ENCODE peak calls at places on chromosomes 12 and 14, in five cellular contexts. W is nephron progenitor cell, A is BJ, V is foreskin fibroblast, D is uterus. U is an unnamed sample.

GRCh38 chr14:34614638-34615037 is 15.3 kb downstream of the SNX6 start:
- DNase-seq in W (no peak), A (no peak), V (no peak), D (no peak), U (no peak)

GRCh38 chr14:74649167-74649566 is 37.1 kb upstream of the LTBP2 start:
- DNase-seq in W (no peak), A (no peak), V (no peak), D (no peak), U (no peak)

GRCh38 chr12:96255077-96255476 is 60.9 kb downstream of the ELK3 start:
- DNase-seq in W (no peak), A (no peak), V (no peak), D (no peak), U (no peak)

GRCh38 chr12:1350055-1350933 is 244.1 kb downstream of the FBXL14 start:
- DNase-seq in W (no peak), A (peak; percentile 86), V (peak; percentile 80), D (no peak), U (no peak)

GRCh38 chr14:55731881-55732498 is 152.0 kb downstream of the KTN1 start:
- DNase-seq in W (peak; percentile 44), A (no peak), V (no peak), D (no peak), U (peak; percentile 62)

GRCh38 chr12:52636592-52637258 is 15.3 kb downstream of the KRT2 start:
- DNase-seq in W (no peak), A (no peak), V (no peak), D (no peak), U (no peak)

GRCh38 chr12:83161451-83161850 is 474.7 kb downstream of the TMTC2 start:
- DNase-seq in W (no peak), A (peak; percentile 1), V (peak; percentile 24), D (no peak), U (no peak)

GRCh38 chr12:93025145-93026103 is 96.3 kb upstream of the EEA1 start:
- DNase-seq in W (no peak), A (peak; percentile 17), V (peak; percentile 52), D (no peak), U (no peak)

GRCh38 chr12:42298887-42299286 is 27.0 kb downstream of the ZCRB1 start:
- DNase-seq in W (no peak), A (no peak), V (no peak), D (no peak), U (no peak)

GRCh38 chr14:21036746-21037145 is 2.1 kb upstream of the RNASE13 start:
- DNase-seq in W (no peak), A (no peak), V (no peak), D (no peak), U (no peak)

GRCh38 chr12:119024226-119024810 is 43.0 kb downstream of the SRRM4 start:
- DNase-seq in W (no peak), A (no peak), V (no peak), D (no peak), U (no peak)

GRCh38 chr12:6962285-6963015 is 8.0 kb downstream of the PHB2 start:
- DNase-seq in W (no peak), A (no peak), V (no peak), D (no peak), U (no peak)

GRCh38 chr14:75442642-75443041 is 14.8 kb downstream of the JDP2 start:
- DNase-seq in W (no peak), A (no peak), V (no peak), D (no peak), U (no peak)

GRCh38 chr14:28768549-28768870 is 1.9 kb downstream of the FOXG1 start:
- DNase-seq in W (no peak), A (no peak), V (no peak), D (no peak), U (no peak)

GRCh38 chr14:20435454-20436362 is at the start of gene KLHL33:
- DNase-seq in W (no peak), A (no peak), V (no peak), D (peak; percentile 22), U (no peak)

GRCh38 chr14:95023886-95024285 is 133.4 kb downstream of the DICER1 start:
- DNase-seq in W (no peak), A (no peak), V (no peak), D (no peak), U (no peak)

GRCh38 chr12:113136128-113136989 is 798 bp upstream of the RASAL1 start:
- DNase-seq in W (no peak), A (no peak), V (no peak), D (no peak), U (no peak)

GRCh38 chr12:90978117-90978770 is 23.3 kb upstream of the CCER1 start:
- DNase-seq in W (no peak), A (peak; percentile 46), V (peak; percentile 68), D (peak; percentile 21), U (no peak)

GRCh38 chr14:64806202-64806861 is 73.4 kb downstream of the SPTB start:
- DNase-seq in W (no peak), A (peak; percentile 74), V (peak; percentile 34), D (no peak), U (no peak)

GRCh38 chr12:54282949-54283593 is 2.5 kb downstream of the HNRNPA1 start:
- DNase-seq in W (no peak), A (no peak), V (no peak), D (no peak), U (no peak)

GRCh38 chr12:130281157-130281799 is 56.4 kb upstream of the PIWIL1 start:
- DNase-seq in W (peak; percentile 75), A (no peak), V (no peak), D (peak; percentile 50), U (peak; percentile 63)

GRCh38 chr12:42691991-42692557 is 102.5 kb upstream of the PRICKLE1 start:
- DNase-seq in W (no peak), A (no peak), V (no peak), D (no peak), U (no peak)

GRCh38 chr12:98939350-98939749 is 294.3 kb downstream of the APAF1 start:
- DNase-seq in W (peak; percentile 5), A (peak; percentile 0), V (peak; percentile 8), D (no peak), U (no peak)

GRCh38 chr14:28308727-28309126 is 457.9 kb upstream of the FOXG1 start:
- DNase-seq in W (no peak), A (no peak), V (peak; percentile 51), D (no peak), U (no peak)

GRCh38 chr14:70265422-70265821 is 76.7 kb upstream of the SLC8A3 start:
- DNase-seq in W (no peak), A (no peak), V (no peak), D (no peak), U (no peak)

GRCh38 chr14:23071244-23071974 is 14.1 kb upstream of the CDH24 start:
- DNase-seq in W (peak; percentile 78), A (peak; percentile 72), V (peak; percentile 91), D (peak; percentile 84), U (peak; percentile 73)

GRCh38 chr12:50162225-50162624 is 4.9 kb downstream of the CERS5 start:
- DNase-seq in W (no peak), A (no peak), V (no peak), D (no peak), U (no peak)

GRCh38 chr12:24499151-24500146 is 449.5 kb downstream of the BCAT1 start:
- DNase-seq in W (no peak), A (peak; percentile 28), V (peak; percentile 18), D (no peak), U (no peak)

GRCh38 chr12:43858096-43858495 is 22.2 kb downstream of the TMEM117 start:
- DNase-seq in W (no peak), A (no peak), V (no peak), D (no peak), U (no peak)

GRCh38 chr12:124665516-124665915 is 98.1 kb upstream of the NCOR2 start:
- DNase-seq in W (no peak), A (no peak), V (no peak), D (no peak), U (no peak)

GRCh38 chr14:95319312-95320075 is at the start of gene CLMN:
- DNase-seq in W (peak; percentile 78), A (no peak), V (peak; percentile 15), D (peak; percentile 60), U (peak; percentile 27)

GRCh38 chr12:61037792-61038191 is 1222.4 kb upstream of the USP15 start:
- DNase-seq in W (no peak), A (no peak), V (no peak), D (no peak), U (no peak)

GRCh38 chr12:70660620-70661219 is 23.5 kb upstream of the PTPRB start:
- DNase-seq in W (no peak), A (peak; percentile 78), V (peak; percentile 76), D (no peak), U (no peak)

GRCh38 chr12:75058228-75058627 is 151.4 kb downstream of the KCNC2 start:
- DNase-seq in W (no peak), A (no peak), V (no peak), D (no peak), U (no peak)
- TF ChIP-seq CTCF in W (no peak), A (no peak), V (no peak), D (no peak), U (no peak)

GRCh38 chr12:104653730-104654328 is 197.1 kb downstream of the CHST11 start:
- DNase-seq in W (no peak), A (no peak), V (no peak), D (no peak), U (peak; percentile 19)
- TF ChIP-seq CTCF in W (peak; percentile 28), A (peak; percentile 25), V (no peak), D (no peak), U (peak; percentile 51)

DNA sequence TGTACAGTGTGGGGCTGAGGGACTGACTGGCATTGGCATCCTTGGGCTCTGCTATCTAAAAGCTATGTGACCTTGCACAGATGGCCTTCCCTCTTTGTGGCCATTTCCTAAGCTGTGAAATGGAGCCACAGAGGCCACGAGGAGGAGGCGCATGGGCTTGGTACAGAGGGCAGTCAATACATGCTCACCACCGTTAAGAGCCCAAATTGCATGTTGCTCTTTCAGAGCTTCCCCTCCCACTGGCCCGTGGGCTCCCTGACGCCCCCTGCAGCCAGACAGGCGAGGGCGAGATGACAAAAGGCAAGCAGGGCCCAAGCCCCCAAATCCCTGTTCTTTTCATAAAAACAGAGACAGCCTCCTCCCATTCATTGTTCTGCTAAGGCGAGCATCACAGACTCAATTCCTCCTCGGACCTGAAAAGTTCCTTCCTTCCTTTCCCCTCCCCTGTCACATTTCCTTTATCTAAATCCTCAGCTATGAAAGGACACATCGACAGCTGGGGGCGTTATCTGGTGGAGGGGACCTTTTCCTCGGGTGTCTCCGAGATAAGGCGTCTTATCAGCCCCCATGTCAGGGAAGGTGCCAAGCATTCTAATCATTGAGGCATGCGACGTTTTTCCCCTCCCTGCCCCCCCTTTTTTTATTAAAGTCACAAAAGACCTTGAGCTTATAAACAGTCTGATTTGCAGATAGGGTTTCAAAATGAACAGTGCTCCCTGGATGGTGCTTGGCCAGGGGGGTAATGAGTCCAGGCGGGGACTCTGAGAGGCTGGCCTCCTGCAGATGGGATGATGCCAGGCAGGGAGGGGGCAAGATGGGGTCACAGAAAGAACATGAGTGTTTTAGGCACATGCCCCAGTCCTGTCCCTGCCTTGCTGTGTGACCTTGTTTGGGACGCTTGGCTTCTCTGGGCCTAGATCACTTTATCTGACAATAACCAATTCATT is 26.4 kb downstream of the FAM222A start:
- DNase-seq in W (peak; percentile 32), A (no peak), V (no peak), D (no peak), U (no peak)
- TF ChIP-seq CTCF in W (no peak), A (no peak), V (no peak), D (no peak), U (peak; percentile 46)

GRCh38 chr12:125871811-125872594 is 806.8 kb downstream of the AACS start:
- DNase-seq in W (no peak), A (no peak), V (no peak), D (no peak), U (no peak)
- TF ChIP-seq CTCF in W (no peak), A (no peak), V (no peak), D (no peak), U (no peak)